ENCODE peak calls at places on chromosomes 13 and 19, in nine cellular contexts. One of them, this sample, is unnamed.

GRCh38 chr13:20353973-20354372 is 121.9 kb upstream of the GJB6 start:
- DNase-seq in lower leg skin: no peak
- DNase-seq in pancreas: no peak
- DNase-seq in progenitor cell of endocrine pancreas: no peak
- DNase-seq in H7: no peak
- DNase-seq in endothelial cell of umbilical vein: no peak
- DNase-seq in SK-N-SH: no peak
- DNase-seq in ELR: peak
- DNase-seq in neural progenitor cell: no peak
- DNase-seq in this sample: no peak

GRCh38 chr13:67224148-67224846 is 5.8 kb downstream of the PCDH9 start:
- DNase-seq in lower leg skin: peak
- DNase-seq in neural progenitor cell: peak
- DNase-seq in H7: peak
- DNase-seq in endothelial cell of umbilical vein: peak
- DNase-seq in progenitor cell of endocrine pancreas: no peak
- DNase-seq in ELR: peak
- DNase-seq in SK-N-SH: peak
- DNase-seq in pancreas: peak
- DNase-seq in this sample: no peak

GRCh38 chr13:110265341-110265681 is 41.6 kb downstream of the COL4A1 start:
- DNase-seq in progenitor cell of endocrine pancreas: no peak
- DNase-seq in lower leg skin: no peak
- DNase-seq in pancreas: no peak
- DNase-seq in ELR: no peak
- DNase-seq in endothelial cell of umbilical vein: no peak
- DNase-seq in H7: no peak
- DNase-seq in SK-N-SH: peak
- DNase-seq in neural progenitor cell: peak
- DNase-seq in this sample: no peak

GRCh38 chr13:39783051-39783450 is 127.6 kb downstream of the COG6 start:
- DNase-seq in lower leg skin: no peak
- DNase-seq in SK-N-SH: no peak
- DNase-seq in ELR: peak
- DNase-seq in pancreas: no peak
- DNase-seq in H7: no peak
- DNase-seq in progenitor cell of endocrine pancreas: no peak
- DNase-seq in neural progenitor cell: no peak
- DNase-seq in endothelial cell of umbilical vein: peak
- DNase-seq in this sample: no peak

GRCh38 chr19:53927745-53928144 is 18.7 kb downstream of the CACNG7 start:
- DNase-seq in ELR: peak
- DNase-seq in progenitor cell of endocrine pancreas: peak
- DNase-seq in H7: peak
- DNase-seq in SK-N-SH: no peak
- DNase-seq in endothelial cell of umbilical vein: peak
- DNase-seq in pancreas: no peak
- DNase-seq in lower leg skin: no peak
- DNase-seq in neural progenitor cell: peak
- DNase-seq in this sample: peak

GRCh38 chr19:17469092-17469370 is 1.3 kb upstream of the SLC27A1 start:
- DNase-seq in pancreas: no peak
- DNase-seq in ELR: no peak
- DNase-seq in H7: no peak
- DNase-seq in SK-N-SH: no peak
- DNase-seq in progenitor cell of endocrine pancreas: no peak
- DNase-seq in neural progenitor cell: no peak
- DNase-seq in lower leg skin: no peak
- DNase-seq in endothelial cell of umbilical vein: no peak
- DNase-seq in this sample: no peak

GRCh38 chr19:15810335-15810734 is 5.1 kb downstream of the OR10H1 start:
- DNase-seq in SK-N-SH: no peak
- DNase-seq in endothelial cell of umbilical vein: no peak
- DNase-seq in progenitor cell of endocrine pancreas: no peak
- DNase-seq in neural progenitor cell: no peak
- DNase-seq in H7: no peak
- DNase-seq in lower leg skin: no peak
- DNase-seq in ELR: peak
- DNase-seq in pancreas: no peak
- DNase-seq in this sample: no peak

GRCh38 chr13:110322828-110323171 is 15.7 kb downstream of the COL4A2 start:
- DNase-seq in ELR: no peak
- DNase-seq in SK-N-SH: no peak
- DNase-seq in H7: no peak
- DNase-seq in progenitor cell of endocrine pancreas: no peak
- DNase-seq in lower leg skin: no peak
- DNase-seq in neural progenitor cell: no peak
- DNase-seq in endothelial cell of umbilical vein: no peak
- DNase-seq in pancreas: no peak
- DNase-seq in this sample: no peak

GRCh38 chr19:41795031-41795461 is 1.3 kb upstream of the CEACAM3 start:
- DNase-seq in lower leg skin: no peak
- DNase-seq in H7: peak
- DNase-seq in pancreas: no peak
- DNase-seq in SK-N-SH: peak
- DNase-seq in ELR: peak
- DNase-seq in progenitor cell of endocrine pancreas: peak
- DNase-seq in neural progenitor cell: peak
- DNase-seq in endothelial cell of umbilical vein: peak
- DNase-seq in this sample: peak

GRCh38 chr13:105069106-105069505 is 1466.4 kb downstream of the EFNB2 start:
- DNase-seq in SK-N-SH: no peak
- DNase-seq in ELR: no peak
- DNase-seq in lower leg skin: no peak
- DNase-seq in progenitor cell of endocrine pancreas: no peak
- DNase-seq in neural progenitor cell: no peak
- DNase-seq in H7: no peak
- DNase-seq in pancreas: no peak
- DNase-seq in endothelial cell of umbilical vein: no peak
- DNase-seq in this sample: no peak

This sample was measured in effector CD4-positive, alpha-beta T cell.